ENCODE peak calls at places on chromosomes 4 and X, in seven cellular contexts. One of them, this sample, is unnamed.

GRCh38 chr4:37453004-37453360 is 208.4 kb downstream of the NWD2 start:
- DNase-seq in GM13976: peak; percentile 76
- DNase-seq in cardiac fibroblast: peak; percentile 74
- DNase-seq in ascending aorta: no peak
- DNase-seq in GM12864: peak; percentile 27
- DNase-seq in fibroblast of mammary gland: peak; percentile 67
- DNase-seq in retinal pigment epithelial cell: peak; percentile 46
- DNase-seq in this sample: peak; percentile 76

GRCh38 chr4:137608085-137608484 is 75.8 kb upstream of the PCDH18 start:
- DNase-seq in GM13976: no peak
- DNase-seq in cardiac fibroblast: no peak
- DNase-seq in ascending aorta: no peak
- DNase-seq in GM12864: no peak
- DNase-seq in fibroblast of mammary gland: no peak
- DNase-seq in retinal pigment epithelial cell: no peak
- DNase-seq in this sample: no peak

GRCh38 chrX:8306296-8306975 is 135.4 kb upstream of the VCX2 start:
- DNase-seq in GM13976: no peak
- DNase-seq in cardiac fibroblast: no peak
- DNase-seq in ascending aorta: no peak
- DNase-seq in GM12864: no peak
- DNase-seq in fibroblast of mammary gland: no peak
- DNase-seq in retinal pigment epithelial cell: no peak
- DNase-seq in this sample: no peak

GRCh38 chr4:14743601-14744000 is 258.7 kb upstream of the CPEB2 start:
- DNase-seq in GM13976: no peak
- DNase-seq in cardiac fibroblast: no peak
- DNase-seq in ascending aorta: no peak
- DNase-seq in GM12864: no peak
- DNase-seq in fibroblast of mammary gland: no peak
- DNase-seq in retinal pigment epithelial cell: no peak
- DNase-seq in this sample: no peak

GRCh38 chr4:38009949-38010348 is 49.8 kb downstream of the PTTG2 start:
- DNase-seq in GM13976: no peak
- DNase-seq in cardiac fibroblast: no peak
- DNase-seq in ascending aorta: no peak
- DNase-seq in GM12864: no peak
- DNase-seq in fibroblast of mammary gland: no peak
- DNase-seq in retinal pigment epithelial cell: no peak
- DNase-seq in this sample: no peak

GRCh38 chr4:105714071-105714521 is 5.5 kb downstream of the GSTCD start:
- DNase-seq in GM13976: peak; percentile 31
- DNase-seq in cardiac fibroblast: no peak
- DNase-seq in ascending aorta: no peak
- DNase-seq in GM12864: peak; percentile 27
- DNase-seq in fibroblast of mammary gland: peak; percentile 18
- DNase-seq in retinal pigment epithelial cell: peak; percentile 19
- DNase-seq in this sample: no peak

GRCh38 chrX:92209936-92210335 is 430.8 kb downstream of the PCDH11X start:
- DNase-seq in GM13976: no peak
- DNase-seq in cardiac fibroblast: no peak
- DNase-seq in ascending aorta: no peak
- DNase-seq in GM12864: no peak
- DNase-seq in fibroblast of mammary gland: no peak
- DNase-seq in retinal pigment epithelial cell: no peak
- DNase-seq in this sample: no peak

GRCh38 chr4:24643774-24644520 is 59.6 kb upstream of the DHX15 start:
- DNase-seq in GM13976: no peak
- DNase-seq in cardiac fibroblast: peak; percentile 50
- DNase-seq in ascending aorta: no peak
- DNase-seq in GM12864: no peak
- DNase-seq in fibroblast of mammary gland: peak; percentile 31
- DNase-seq in retinal pigment epithelial cell: no peak
- DNase-seq in this sample: no peak

GRCh38 chrX:19799319-19800182 is 87.8 kb downstream of the SH3KBP1 start:
- DNase-seq in GM13976: no peak
- DNase-seq in cardiac fibroblast: peak; percentile 48
- DNase-seq in ascending aorta: no peak
- DNase-seq in GM12864: no peak
- DNase-seq in fibroblast of mammary gland: peak; percentile 65
- DNase-seq in retinal pigment epithelial cell: no peak
- DNase-seq in this sample: peak; percentile 70

GRCh38 chr4:82519072-82519471 is 42.7 kb downstream of the TMEM150C start:
- DNase-seq in GM13976: no peak
- DNase-seq in cardiac fibroblast: peak; percentile 24
- DNase-seq in ascending aorta: no peak
- DNase-seq in GM12864: no peak
- DNase-seq in fibroblast of mammary gland: peak; percentile 18
- DNase-seq in retinal pigment epithelial cell: no peak
- DNase-seq in this sample: no peak

GRCh38 chr4:56786955-56787354 is 34.5 kb downstream of the SPINK2 start:
- DNase-seq in GM13976: no peak
- DNase-seq in cardiac fibroblast: peak; percentile 77
- DNase-seq in ascending aorta: no peak
- DNase-seq in GM12864: no peak
- DNase-seq in fibroblast of mammary gland: peak; percentile 95
- DNase-seq in retinal pigment epithelial cell: no peak
- DNase-seq in this sample: no peak

GRCh38 chr4:132299866-132300265 is 849.2 kb upstream of the PCDH10 start:
- DNase-seq in GM13976: no peak
- DNase-seq in cardiac fibroblast: no peak
- DNase-seq in ascending aorta: no peak
- DNase-seq in GM12864: no peak
- DNase-seq in fibroblast of mammary gland: no peak
- DNase-seq in retinal pigment epithelial cell: no peak
- DNase-seq in this sample: no peak

GRCh38 chr4:3232871-3233271 is 16.1 kb upstream of the MSANTD1 start:
- DNase-seq in GM13976: no peak
- DNase-seq in cardiac fibroblast: no peak
- DNase-seq in ascending aorta: no peak
- DNase-seq in GM12864: no peak
- DNase-seq in fibroblast of mammary gland: no peak
- DNase-seq in retinal pigment epithelial cell: no peak
- DNase-seq in this sample: no peak

GRCh38 chr4:3232001-3232400 is 17.0 kb upstream of the MSANTD1 start:
- DNase-seq in GM13976: no peak
- DNase-seq in cardiac fibroblast: no peak
- DNase-seq in ascending aorta: no peak
- DNase-seq in GM12864: no peak
- DNase-seq in fibroblast of mammary gland: no peak
- DNase-seq in retinal pigment epithelial cell: no peak
- DNase-seq in this sample: no peak

GRCh38 chr4:3234171-3235029 is 14.6 kb upstream of the MSANTD1 start:
- DNase-seq in GM13976: no peak
- DNase-seq in cardiac fibroblast: no peak
- DNase-seq in ascending aorta: no peak
- DNase-seq in GM12864: no peak
- DNase-seq in fibroblast of mammary gland: no peak
- DNase-seq in retinal pigment epithelial cell: no peak
- DNase-seq in this sample: no peak

GRCh38 chr4:3235030-3235345 is 14.0 kb upstream of the MSANTD1 start:
- DNase-seq in GM13976: no peak
- DNase-seq in cardiac fibroblast: no peak
- DNase-seq in ascending aorta: no peak
- DNase-seq in GM12864: no peak
- DNase-seq in fibroblast of mammary gland: no peak
- DNase-seq in retinal pigment epithelial cell: no peak
- DNase-seq in this sample: no peak

DNA sequence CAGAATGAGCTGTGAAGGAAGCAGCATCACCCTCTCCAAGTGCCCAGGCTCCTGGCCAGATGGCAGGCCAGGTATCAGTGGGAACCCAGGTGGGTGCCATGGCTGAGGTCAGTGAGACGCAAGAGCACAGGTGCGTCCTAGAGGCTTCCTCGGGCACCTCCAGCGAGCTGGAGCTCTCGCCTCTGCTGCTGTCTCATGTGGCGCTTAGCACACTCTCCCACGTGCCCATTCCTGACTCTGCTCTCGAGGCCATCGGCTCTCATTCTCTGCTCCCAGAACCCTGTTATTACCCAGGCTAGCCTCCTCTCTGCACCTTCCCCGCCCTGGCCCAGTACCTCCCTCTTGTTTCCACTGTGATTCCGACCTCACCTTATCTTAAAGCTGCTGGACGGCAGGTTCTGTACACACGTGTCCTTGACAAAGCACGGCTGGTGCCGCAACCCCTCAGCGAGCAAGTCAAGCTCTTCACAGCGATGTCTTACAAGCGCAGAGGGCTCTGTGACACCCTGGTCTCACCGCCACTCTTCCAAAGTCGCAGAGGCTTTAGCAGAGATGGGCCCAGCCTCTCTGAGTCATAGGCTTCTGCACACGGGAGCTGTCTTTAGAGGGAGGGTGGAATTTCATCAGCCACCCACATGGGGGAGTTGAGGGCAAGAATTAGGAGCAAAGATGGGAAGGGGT is 15.4 kb upstream of the MSANTD1 start:
- DNase-seq in GM13976: no peak
- DNase-seq in cardiac fibroblast: peak; percentile 7
- DNase-seq in ascending aorta: no peak
- DNase-seq in GM12864: no peak
- DNase-seq in fibroblast of mammary gland: peak; percentile 14
- DNase-seq in retinal pigment epithelial cell: no peak
- DNase-seq in this sample: no peak
- TF ChIP-seq CTCF in GM13976: no peak
- TF ChIP-seq CTCF in cardiac fibroblast: no peak
- TF ChIP-seq CTCF in ascending aorta: no peak
- TF ChIP-seq CTCF in GM12864: no peak
- TF ChIP-seq CTCF in fibroblast of mammary gland: no peak
- TF ChIP-seq CTCF in retinal pigment epithelial cell: no peak
- TF ChIP-seq CTCF in this sample: no peak

GRCh38 chr4:154081391-154081790 is 292.5 kb upstream of the SFRP2 start:
- DNase-seq in GM13976: no peak
- DNase-seq in cardiac fibroblast: no peak
- DNase-seq in ascending aorta: no peak
- DNase-seq in GM12864: no peak
- DNase-seq in fibroblast of mammary gland: no peak
- DNase-seq in retinal pigment epithelial cell: no peak
- DNase-seq in this sample: no peak

GRCh38 chr4:154073107-154073817 is 284.4 kb upstream of the SFRP2 start:
- DNase-seq in GM13976: no peak
- DNase-seq in cardiac fibroblast: peak; percentile 28
- DNase-seq in ascending aorta: no peak
- DNase-seq in GM12864: no peak
- DNase-seq in fibroblast of mammary gland: peak; percentile 92
- DNase-seq in retinal pigment epithelial cell: peak; percentile 47
- DNase-seq in this sample: peak; percentile 28

GRCh38 chr4:154078504-154079350 is 289.8 kb upstream of the SFRP2 start:
- DNase-seq in GM13976: no peak
- DNase-seq in cardiac fibroblast: no peak
- DNase-seq in ascending aorta: no peak
- DNase-seq in GM12864: no peak
- DNase-seq in fibroblast of mammary gland: no peak
- DNase-seq in retinal pigment epithelial cell: no peak
- DNase-seq in this sample: no peak

GRCh38 chr4:154076921-154077320 is 288.0 kb upstream of the SFRP2 start:
- DNase-seq in GM13976: no peak
- DNase-seq in cardiac fibroblast: peak; percentile 7
- DNase-seq in ascending aorta: no peak
- DNase-seq in GM12864: no peak
- DNase-seq in fibroblast of mammary gland: peak; percentile 91
- DNase-seq in retinal pigment epithelial cell: no peak
- DNase-seq in this sample: no peak
- TF ChIP-seq CTCF in GM13976: no peak
- TF ChIP-seq CTCF in cardiac fibroblast: no peak
- TF ChIP-seq CTCF in ascending aorta: no peak
- TF ChIP-seq CTCF in GM12864: no peak
- TF ChIP-seq CTCF in fibroblast of mammary gland: no peak
- TF ChIP-seq CTCF in retinal pigment epithelial cell: no peak
- TF ChIP-seq CTCF in this sample: no peak

DNA sequence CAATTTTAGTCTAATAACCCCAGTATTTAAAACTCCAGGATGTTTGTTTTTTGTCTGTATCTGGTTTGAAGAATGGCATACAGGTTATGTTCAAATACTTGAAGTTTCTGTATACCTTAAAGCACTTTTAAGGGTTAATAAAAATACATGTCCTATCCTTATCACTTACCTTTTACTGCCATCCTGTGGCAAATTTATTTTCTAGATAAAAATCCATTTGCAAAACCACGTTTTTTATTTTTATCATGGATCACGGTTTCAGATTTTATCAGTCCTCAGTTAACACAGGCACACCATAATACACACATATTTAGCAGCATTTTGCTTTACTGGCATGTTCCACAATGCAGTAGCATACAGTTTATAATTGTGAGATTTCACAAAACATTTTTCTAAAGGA is 113.3 kb upstream of the H2AZ1 start:
- DNase-seq in GM13976: no peak
- DNase-seq in cardiac fibroblast: no peak
- DNase-seq in ascending aorta: no peak
- DNase-seq in GM12864: no peak
- DNase-seq in fibroblast of mammary gland: peak; percentile 17
- DNase-seq in retinal pigment epithelial cell: no peak
- DNase-seq in this sample: no peak
- TF ChIP-seq CTCF in GM13976: no peak
- TF ChIP-seq CTCF in cardiac fibroblast: no peak
- TF ChIP-seq CTCF in ascending aorta: no peak
- TF ChIP-seq CTCF in GM12864: no peak
- TF ChIP-seq CTCF in fibroblast of mammary gland: no peak
- TF ChIP-seq CTCF in retinal pigment epithelial cell: no peak
- TF ChIP-seq CTCF in this sample: peak; percentile 23

GRCh38 chr4:31791666-31792065 is 1071.5 kb downstream of the PCDH7 start:
- DNase-seq in GM13976: no peak
- DNase-seq in cardiac fibroblast: no peak
- DNase-seq in ascending aorta: no peak
- DNase-seq in GM12864: no peak
- DNase-seq in fibroblast of mammary gland: no peak
- DNase-seq in retinal pigment epithelial cell: no peak
- DNase-seq in this sample: no peak

GRCh38 chr4:31788676-31789075 is 1068.5 kb downstream of the PCDH7 start:
- DNase-seq in GM13976: no peak
- DNase-seq in cardiac fibroblast: no peak
- DNase-seq in ascending aorta: no peak
- DNase-seq in GM12864: no peak
- DNase-seq in fibroblast of mammary gland: no peak
- DNase-seq in retinal pigment epithelial cell: peak; percentile 95
- DNase-seq in this sample: no peak

GRCh38 chr4:31793907-31794306 is 1073.7 kb downstream of the PCDH7 start:
- DNase-seq in GM13976: no peak
- DNase-seq in cardiac fibroblast: peak; percentile 16
- DNase-seq in ascending aorta: no peak
- DNase-seq in GM12864: no peak
- DNase-seq in fibroblast of mammary gland: peak; percentile 1
- DNase-seq in retinal pigment epithelial cell: no peak
- DNase-seq in this sample: no peak
- TF ChIP-seq CTCF in GM13976: no peak
- TF ChIP-seq CTCF in cardiac fibroblast: peak; percentile 25
- TF ChIP-seq CTCF in ascending aorta: no peak
- TF ChIP-seq CTCF in GM12864: no peak
- TF ChIP-seq CTCF in fibroblast of mammary gland: peak; percentile 11
- TF ChIP-seq CTCF in retinal pigment epithelial cell: peak; percentile 33
- TF ChIP-seq CTCF in this sample: no peak

DNA sequence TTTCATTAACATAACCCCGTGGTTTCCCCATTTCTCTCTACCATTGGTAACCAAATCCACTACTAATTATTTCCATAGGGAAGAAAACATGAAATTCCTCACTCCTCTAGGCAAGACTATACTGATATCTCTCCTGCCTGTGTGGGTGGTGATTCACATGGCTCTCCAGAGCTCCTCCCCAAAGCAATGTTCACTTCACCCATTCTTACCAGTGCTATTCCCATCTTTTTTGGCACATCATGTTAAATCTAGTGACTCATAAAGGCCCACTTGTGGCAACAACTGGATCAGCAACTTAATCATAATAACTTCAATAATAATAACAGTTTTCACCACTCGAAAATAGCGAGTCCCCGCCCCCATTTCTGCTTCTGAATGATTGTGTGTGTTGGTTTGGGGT is 6.1 kb upstream of the HCCS start:
- DNase-seq in GM13976: no peak
- DNase-seq in cardiac fibroblast: peak; percentile 41
- DNase-seq in ascending aorta: no peak
- DNase-seq in GM12864: no peak
- DNase-seq in fibroblast of mammary gland: peak; percentile 67
- DNase-seq in retinal pigment epithelial cell: no peak
- DNase-seq in this sample: no peak
- TF ChIP-seq CTCF in GM13976: no peak
- TF ChIP-seq CTCF in cardiac fibroblast: no peak
- TF ChIP-seq CTCF in ascending aorta: no peak
- TF ChIP-seq CTCF in GM12864: no peak
- TF ChIP-seq CTCF in fibroblast of mammary gland: no peak
- TF ChIP-seq CTCF in retinal pigment epithelial cell: no peak
- TF ChIP-seq CTCF in this sample: no peak